ENCODE peak calls at places on chromosomes 1 and 21, in seven cellular contexts. M, X, V, O, A, C and Z are unnamed samples.

GRCh38 chr1:161241682-161242081 is 3.7 kb upstream of the NR1I3 start:
- DNase-seq in M (no peak), X (no peak), C (peak), V (no peak), O (no peak), A (no peak), Z (no peak)

GRCh38 chr1:167454929-167455785 is 63.2 kb downstream of the CD247 start:
- DNase-seq in V (peak), X (peak), C (peak), O (peak), A (peak), M (peak), Z (no peak)

GRCh38 chr1:43558346-43558841 is 27.7 kb downstream of the PTPRF start:
- DNase-seq in V (no peak), X (no peak), O (no peak), M (no peak), A (no peak), C (no peak), Z (peak)

GRCh38 chr1:172835834-172836233 is 176.9 kb downstream of the FASLG start:
- DNase-seq in O (no peak), C (no peak), A (no peak), X (no peak), M (no peak), V (no peak), Z (no peak)

GRCh38 chr1:20640183-20640597 is 6.9 kb downstream of the PINK1 start:
- DNase-seq in O (peak), V (no peak), M (peak), A (no peak), C (peak), X (peak), Z (no peak)

GRCh38 chr1:209875510-209875909 is 47.7 kb downstream of the UTP25 start:
- DNase-seq in A (no peak), X (no peak), V (no peak), C (no peak), O (no peak), M (no peak), Z (peak)

GRCh38 chr1:178048883-178049282 is 45.0 kb upstream of the RASAL2 start:
- DNase-seq in C (no peak), A (no peak), M (no peak), V (no peak), O (no peak), X (no peak), Z (no peak)

GRCh38 chr1:31587720-31588423 is 11.6 kb downstream of the TINAGL1 start:
- DNase-seq in M (peak), C (peak), X (peak), V (peak), A (no peak), O (no peak), Z (no peak)

GRCh38 chr21:42159560-42160110 is 59.3 kb upstream of the ABCG1 start:
- DNase-seq in C (no peak), M (no peak), A (no peak), X (no peak), V (no peak), O (no peak), Z (no peak)

GRCh38 chr1:70434253-70434859 is 23.3 kb downstream of the CTH start:
- DNase-seq in M (no peak), A (no peak), V (no peak), X (no peak), C (no peak), O (no peak), Z (no peak)

GRCh38 chr1:228362884-228363450 is 43.7 kb downstream of the TRIM11 start:
- DNase-seq in V (peak), O (no peak), A (no peak), C (no peak), X (no peak), M (no peak), Z (no peak)

GRCh38 chr1:11692899-11693590 is 1.5 kb downstream of the DRAXIN start:
- DNase-seq in V (no peak), O (no peak), X (peak), C (peak), A (no peak), M (no peak), Z (peak)

GRCh38 chr1:44721521-44722361 is 9.2 kb downstream of the RNU5D-1 start:
- DNase-seq in O (peak), V (no peak), M (peak), C (peak), X (peak), A (no peak), Z (peak)

GRCh38 chr1:150973826-150974579 is 632 bp downstream of the CERS2 start:
- DNase-seq in X (peak), O (peak), C (peak), M (peak), V (peak), A (peak), Z (no peak)

GRCh38 chr1:94633051-94633450 is 91.5 kb upstream of the F3 start:
- DNase-seq in C (no peak), X (no peak), A (no peak), V (no peak), O (no peak), M (no peak), Z (peak)

GRCh38 chr1:162218975-162219374 is 149.5 kb downstream of the NOS1AP start:
- DNase-seq in O (no peak), V (no peak), M (no peak), C (no peak), A (no peak), X (no peak), Z (no peak)